ENCODE peak calls at places on chromosomes 11 and 22, in eight cellular contexts. N is activated CD4-positive, alpha-beta T cell treated with anti-CD3 and anti-CD28 coated beads, Interleukin-2, amount 50 U/mL, for 48 hours; C is substantia nigra; F is dorsolateral prefrontal cortex; T is NCI-H1417; P is uterus; X is HTR-8/SVneo; R is GM23248. M is an unnamed sample.

GRCh38 chr11:17343907-17344306 is 7.7 kb upstream of the NCR3LG1 start:
- DNase-seq in N (peak; percentile 34), C (no peak), F (no peak), T (no peak), P (no peak), X (no peak), R (peak; percentile 93), M (no peak)

GRCh38 chr22:45101828-45102227 is 61.9 kb upstream of the NUP50 start:
- DNase-seq in N (peak; percentile 51), C (peak; percentile 47), F (peak; percentile 70), T (peak; percentile 39), P (peak; percentile 34), X (peak; percentile 41), R (peak; percentile 79), M (no peak)

GRCh38 chr22:42662114-42663021 is 13.2 kb upstream of the CYB5R3 start:
- DNase-seq in N (peak; percentile 86), C (peak; percentile 66), F (peak; percentile 83), T (peak; percentile 40), P (peak; percentile 85), X (peak; percentile 75), R (peak; percentile 86), M (peak; percentile 50)

GRCh38 chr11:61712301-61712700 is 32.1 kb downstream of the DAGLA start:
- DNase-seq in N (no peak), C (no peak), F (no peak), T (no peak), P (no peak), X (no peak), R (no peak), M (no peak)

GRCh38 chr11:65915821-65916251 is 3.0 kb downstream of the C11orf68 start:
- DNase-seq in N (no peak), C (no peak), F (no peak), T (no peak), P (peak; percentile 94), X (peak; percentile 99), R (peak; percentile 99), M (peak; percentile 60)

GRCh38 chr22:37544955-37545702 is 15.2 kb upstream of the CDC42EP1 start:
- DNase-seq in N (peak; percentile 75), C (peak; percentile 40), F (peak; percentile 62), T (no peak), P (peak; percentile 77), X (no peak), R (peak; percentile 80), M (no peak)

GRCh38 chr22:17484608-17485007 is 78.7 kb upstream of the SLC25A18 start:
- DNase-seq in N (no peak), C (no peak), F (no peak), T (no peak), P (no peak), X (no peak), R (no peak), M (no peak)

GRCh38 chr11:73390601-73391565 is 14.7 kb downstream of the RELT start:
- DNase-seq in N (no peak), C (no peak), F (no peak), T (no peak), P (no peak), X (no peak), R (no peak), M (no peak)

GRCh38 chr22:24190159-24190540 is 8.9 kb downstream of the SUSD2 start:
- DNase-seq in N (no peak), C (no peak), F (peak; percentile 37), T (no peak), P (no peak), X (no peak), R (no peak), M (no peak)

GRCh38 chr11:1149545-1149944 is 8.2 kb upstream of the MUC5AC start:
- DNase-seq in N (no peak), C (no peak), F (no peak), T (no peak), P (no peak), X (no peak), R (no peak), M (no peak)

GRCh38 chr11:79332017-79332416 is 108.8 kb downstream of the TENM4 start:
- DNase-seq in N (no peak), C (no peak), F (no peak), T (no peak), P (no peak), X (no peak), R (no peak), M (no peak)

GRCh38 chr22:47276219-47276843 is 513.9 kb downstream of the TBC1D22A start:
- DNase-seq in N (no peak), C (no peak), F (no peak), T (no peak), P (no peak), X (no peak), R (no peak), M (no peak)

GRCh38 chr11:77181799-77182541 is 53.9 kb downstream of the MYO7A start:
- DNase-seq in N (no peak), C (no peak), F (no peak), T (no peak), P (no peak), X (no peak), R (no peak), M (no peak)

GRCh38 chr22:50114221-50114981 is 24.6 kb downstream of the MOV10L1 start:
- DNase-seq in N (no peak), C (no peak), F (no peak), T (no peak), P (no peak), X (no peak), R (peak; percentile 79), M (no peak)

GRCh38 chr11:39741066-39741465 is 1718.4 kb downstream of the LRRC4C start:
- DNase-seq in N (no peak), C (no peak), F (no peak), T (no peak), P (no peak), X (no peak), R (no peak), M (no peak)

GRCh38 chr22:16806401-16806800 is 18.8 kb downstream of the XKR3 start:
- DNase-seq in N (no peak), C (no peak), F (no peak), T (no peak), P (no peak), X (no peak), R (no peak), M (no peak)

GRCh38 chr22:37012262-37012904 is 6.9 kb downstream of the TST start:
- DNase-seq in N (no peak), C (peak; percentile 53), F (no peak), T (no peak), P (no peak), X (no peak), R (no peak), M (no peak)

GRCh38 chr11:126150256-126150655 is 61.2 kb downstream of the RPUSD4 start:
- DNase-seq in N (no peak), C (no peak), F (no peak), T (no peak), P (no peak), X (no peak), R (no peak), M (no peak)

M was measured in caudate nucleus.